ENCODE peak calls at places on chromosomes 2 and 18, in four cellular contexts. N is SK-N-SH, U is GM12878, F is H1. M is an unnamed sample.

GRCh38 chr2:238502088-238502810 is 75.5 kb downstream of the ASB1 start:
- DNase-seq in N (no peak), U (no peak), F (no peak), M (no peak)

GRCh38 chr18:35122586-35123224 is 81.5 kb downstream of the MAPRE2 start:
- DNase-seq in N (peak; percentile 65), U (no peak), F (no peak), M (peak; percentile 31)

GRCh38 chr18:44870631-44871502 is 190.2 kb downstream of the SETBP1 start:
- DNase-seq in N (peak; percentile 20), F (no peak), U (no peak), M (no peak)

GRCh38 chr2:216171043-216171442 is 61.9 kb downstream of the XRCC5 start:
- DNase-seq in F (no peak), U (no peak), N (no peak), M (no peak)

GRCh38 chr18:69484699-69485396 is 84.2 kb downstream of the DOK6 start:
- DNase-seq in F (no peak), U (no peak), N (no peak), M (no peak)

GRCh38 chr2:96977631-96978195 is 8.7 kb downstream of the FAM178B start:
- DNase-seq in F (no peak), N (no peak), U (no peak), M (no peak)

GRCh38 chr2:19863303-19864041 is 38.3 kb downstream of the TTC32 start:
- DNase-seq in U (no peak), N (peak; percentile 92), F (peak; percentile 88), M (peak; percentile 84)

GRCh38 chr2:31475692-31476091 is 61.1 kb upstream of the XDH start:
- DNase-seq in N (no peak), F (no peak), U (no peak), M (no peak)

GRCh38 chr2:85796549-85797262 is 42.9 kb downstream of the ATOH8 start:
- DNase-seq in N (peak; percentile 37), F (no peak), U (no peak), M (no peak)

GRCh38 chr2:168156661-168157060 is 90.7 kb downstream of the STK39 start:
- DNase-seq in N (peak; percentile 49), U (no peak), F (no peak), M (no peak)

GRCh38 chr2:115549731-115550130 is 1107.3 kb downstream of the DPP10 start:
- DNase-seq in U (no peak), F (no peak), N (no peak), M (no peak)

GRCh38 chr2:152038451-152038958 is 60.3 kb downstream of the CACNB4 start:
- DNase-seq in U (no peak), N (no peak), F (no peak), M (no peak)

GRCh38 chr2:47512581-47513083 is 109.7 kb downstream of the MSH2 start:
- DNase-seq in U (no peak), N (peak; percentile 56), F (no peak), M (peak; percentile 50)

GRCh38 chr2:181004647-181005325 is 24.4 kb downstream of the UBE2E3 start:
- DNase-seq in U (no peak), F (no peak), N (no peak), M (no peak)

GRCh38 chr18:24860978-24861680 is 400.7 kb downstream of the HRH4 start:
- DNase-seq in F (no peak), U (no peak), N (no peak), M (no peak)

GRCh38 chr18:76432970-76433767 is 61.9 kb downstream of the ZNF516 start:
- DNase-seq in F (no peak), U (no peak), N (peak; percentile 47), M (no peak)

GRCh38 chr2:124778076-124778475 is 753.0 kb downstream of the CNTNAP5 start:
- DNase-seq in F (no peak), U (no peak), N (no peak), M (no peak)

GRCh38 chr2:150167711-150168110 is 319.8 kb downstream of the RND3 start:
- DNase-seq in U (peak; percentile 30), F (no peak), N (no peak), M (peak; percentile 70)

GRCh38 chr2:238848941-238849853 is 1.3 kb downstream of the TWIST2 start:
- DNase-seq in N (no peak), F (no peak), U (no peak), M (no peak)

GRCh38 chr2:35099345-35099744 is 1256.2 kb upstream of the CRIM1 start:
- DNase-seq in N (no peak), U (no peak), F (no peak), M (no peak)

GRCh38 chr2:32564417-32565035 is 63.3 kb upstream of the TTC27 start:
- DNase-seq in F (no peak), N (no peak), U (no peak), M (no peak)

GRCh38 chr18:28091197-28091596 is 85.7 kb downstream of the CDH2 start:
- DNase-seq in U (no peak), N (no peak), F (no peak), M (no peak)

GRCh38 chr18:28081516-28081915 is 95.4 kb downstream of the CDH2 start:
- DNase-seq in F (no peak), N (no peak), U (no peak), M (no peak)

GRCh38 chr18:28088477-28088876 is 88.5 kb downstream of the CDH2 start:
- DNase-seq in F (peak; percentile 51), N (no peak), U (no peak), M (no peak)

GRCh38 chr18:28087173-28087563 is 89.8 kb downstream of the CDH2 start:
- DNase-seq in F (no peak), U (no peak), N (peak; percentile 11), M (no peak)

GRCh38 chr18:28086530-28087172 is 90.3 kb downstream of the CDH2 start:
- DNase-seq in F (no peak), U (no peak), N (no peak), M (no peak)
- TF ChIP-seq NRF1 in F (no peak), U (no peak), N (no peak), M (no peak)

GRCh38 chr18:23725827-23726661 is 36.8 kb downstream of the LAMA3 start:
- DNase-seq in U (no peak), N (no peak), F (no peak), M (no peak)
- TF ChIP-seq NRF1 in U (no peak), N (no peak), F (no peak), M (no peak)

GRCh38 chr18:2716394-2717326 is 61.1 kb downstream of the SMCHD1 start:
- DNase-seq in N (no peak), F (no peak), U (no peak), M (no peak)
- TF ChIP-seq NRF1 in N (no peak), F (no peak), U (no peak), M (no peak)

GRCh38 chr2:67880291-67880761 is 182.5 kb downstream of the C1D start:
- DNase-seq in U (no peak), F (no peak), N (peak; percentile 60), M (no peak)

GRCh38 chr2:67878743-67879142 is 184.1 kb downstream of the C1D start:
- DNase-seq in U (no peak), N (no peak), F (no peak), M (no peak)

GRCh38 chr2:67877281-67877680 is 185.5 kb downstream of the C1D start:
- DNase-seq in U (no peak), F (no peak), N (peak; percentile 36), M (no peak)

GRCh38 chr2:67876176-67876575 is 186.6 kb downstream of the C1D start:
- DNase-seq in U (no peak), F (no peak), N (no peak), M (no peak)

GRCh38 chr2:67879586-67880290 is 183.1 kb downstream of the C1D start:
- DNase-seq in N (peak; percentile 6), F (no peak), U (no peak), M (no peak)
- TF ChIP-seq NRF1 in N (no peak), F (no peak), U (no peak), M (no peak)

GRCh38 chr18:4755848-4756247 is 300.7 kb upstream of the DLGAP1 start:
- DNase-seq in N (no peak), F (no peak), U (peak; percentile 71), M (no peak)

GRCh38 chr18:4762399-4762798 is 307.3 kb upstream of the DLGAP1 start:
- DNase-seq in U (no peak), F (no peak), N (no peak), M (no peak)

GRCh38 chr18:4758980-4759379 is 303.9 kb upstream of the DLGAP1 start:
- DNase-seq in F (no peak), N (no peak), U (no peak), M (no peak)
- TF ChIP-seq NRF1 in F (no peak), N (no peak), U (no peak), M (no peak)

DNA sequence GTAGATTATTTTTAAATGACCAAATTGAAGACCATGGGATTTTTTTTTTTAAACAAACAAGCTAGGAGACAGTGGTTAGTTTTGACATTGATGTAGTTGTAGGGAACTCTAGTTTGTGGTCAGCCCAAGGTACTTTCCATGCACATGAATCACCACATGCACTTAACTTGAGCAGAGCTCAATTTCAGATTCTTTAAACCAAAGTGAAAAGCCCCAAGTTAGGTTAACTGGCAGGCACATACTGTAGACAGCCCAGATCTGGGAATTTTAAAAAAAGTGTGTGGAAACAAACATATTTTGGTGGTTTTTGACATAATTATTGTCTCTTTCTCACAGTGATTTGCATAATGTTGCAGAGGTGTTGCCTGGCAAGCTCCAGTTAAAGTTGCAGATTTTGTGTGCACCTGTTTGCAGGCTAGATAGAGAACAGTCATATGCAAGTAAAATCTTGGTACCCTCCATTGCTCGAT is 88.4 kb downstream of the BCL2L11 start:
- DNase-seq in F (no peak), N (no peak), U (peak; percentile 97), M (no peak)
- TF ChIP-seq NRF1 in F (no peak), N (no peak), U (no peak), M (no peak)

GRCh38 chr2:192098814-192099491 is 95.8 kb downstream of the TMEFF2 start:
- DNase-seq in F (no peak), U (no peak), N (no peak), M (no peak)

DNA sequence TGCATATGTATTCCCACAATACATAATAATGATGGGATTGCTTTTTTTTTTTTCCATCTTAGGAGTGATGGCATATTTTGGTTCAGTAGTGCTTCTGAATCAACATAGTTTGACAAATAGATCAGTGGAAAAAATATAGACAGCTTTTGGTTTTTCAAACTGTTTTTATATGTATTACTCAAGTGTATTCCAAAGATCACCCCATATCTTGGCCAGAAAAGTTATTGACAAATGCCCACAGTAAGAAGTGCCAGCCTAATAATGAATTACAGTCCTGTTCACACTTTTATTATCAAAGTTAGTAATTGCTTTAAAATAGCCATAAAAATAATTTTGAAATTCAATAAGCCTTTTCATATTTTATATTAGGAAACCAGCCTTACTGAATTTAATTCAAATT is 95.0 kb downstream of the TMEFF2 start:
- DNase-seq in F (no peak), U (no peak), N (no peak), M (no peak)
- TF ChIP-seq NRF1 in F (no peak), U (no peak), N (no peak), M (no peak)

DNA sequence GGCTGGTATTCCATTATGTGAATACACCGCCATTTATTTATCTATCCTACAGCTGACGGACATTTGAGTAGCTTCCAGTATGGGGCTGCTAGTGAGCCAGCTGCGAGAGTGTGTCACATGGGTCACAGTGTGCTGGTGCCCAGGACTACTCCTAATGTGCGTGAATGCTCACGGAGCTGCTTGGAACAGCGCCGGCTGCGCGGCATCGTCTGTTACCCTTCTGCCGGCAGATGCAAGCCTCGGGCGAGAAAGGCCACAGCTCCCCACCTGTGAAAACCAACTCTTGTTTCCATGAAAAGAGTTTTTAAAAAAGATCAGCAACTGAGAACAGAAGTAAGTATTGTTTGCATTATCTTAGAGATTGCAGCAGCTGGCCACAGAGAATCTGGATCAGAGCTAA is 81.1 kb upstream of the MAP4K4 start:
- DNase-seq in N (peak; percentile 29), F (no peak), U (no peak), M (no peak)
- TF ChIP-seq NRF1 in N (no peak), F (no peak), U (no peak), M (no peak)

M was measured in K562.